ENCODE peak calls at places on chromosome 7, in four cellular contexts. One of them, this sample, is unnamed.

GRCh38 chr7:100679129-100679926 is 5.8 kb downstream of the GNB2 start:
- DNase-seq in mesendoderm: no peak
- DNase-seq in H9: no peak
- DNase-seq in H1: no peak
- DNase-seq in this sample: no peak

GRCh38 chr7:34396437-34397064 is 261.5 kb upstream of the NPSR1 start:
- DNase-seq in H9: no peak
- DNase-seq in H1: no peak
- DNase-seq in mesendoderm: peak
- DNase-seq in this sample: no peak

GRCh38 chr7:82816272-82816671 is 346.4 kb downstream of the PCLO start:
- DNase-seq in mesendoderm: peak
- DNase-seq in H9: no peak
- DNase-seq in H1: no peak
- DNase-seq in this sample: no peak

GRCh38 chr7:15555385-15555859 is 6.4 kb downstream of the AGMO start:
- DNase-seq in H1: no peak
- DNase-seq in mesendoderm: no peak
- DNase-seq in H9: no peak
- DNase-seq in this sample: peak

GRCh38 chr7:132141109-132141508 is 435.2 kb downstream of the PLXNA4 start:
- DNase-seq in H9: no peak
- DNase-seq in H1: no peak
- DNase-seq in mesendoderm: no peak
- DNase-seq in this sample: no peak

GRCh38 chr7:134908289-134908688 is 78.0 kb upstream of the AGBL3 start:
- DNase-seq in H1: no peak
- DNase-seq in mesendoderm: no peak
- DNase-seq in H9: no peak
- DNase-seq in this sample: peak

GRCh38 chr7:3194501-3195141 is 106.4 kb upstream of the SDK1 start:
- DNase-seq in H1: peak
- DNase-seq in H9: peak
- DNase-seq in mesendoderm: peak
- DNase-seq in this sample: peak

GRCh38 chr7:98617960-98618418 is 904 bp downstream of the NPTX2 start:
- DNase-seq in mesendoderm: no peak
- DNase-seq in H1: no peak
- DNase-seq in H9: no peak
- DNase-seq in this sample: no peak

GRCh38 chr7:80298201-80298600 is 163.6 kb downstream of the GNAI1 start:
- DNase-seq in H1: no peak
- DNase-seq in mesendoderm: no peak
- DNase-seq in H9: no peak
- DNase-seq in this sample: peak

GRCh38 chr7:85041599-85042216 is 145.1 kb downstream of the SEMA3D start:
- DNase-seq in H1: no peak
- DNase-seq in mesendoderm: peak
- DNase-seq in H9: peak
- DNase-seq in this sample: peak

GRCh38 chr7:121279822-121280221 is 49.0 kb upstream of the WNT16 start:
- DNase-seq in H1: no peak
- DNase-seq in H9: no peak
- DNase-seq in mesendoderm: no peak
- DNase-seq in this sample: no peak

GRCh38 chr7:31126976-31127375 is 74.9 kb downstream of the ADCYAP1R1 start:
- DNase-seq in H1: no peak
- DNase-seq in H9: no peak
- DNase-seq in mesendoderm: no peak
- DNase-seq in this sample: peak

GRCh38 chr7:37786741-37787569 is 61.4 kb upstream of the NME8 start:
- DNase-seq in H9: no peak
- DNase-seq in H1: no peak
- DNase-seq in mesendoderm: no peak
- DNase-seq in this sample: no peak

GRCh38 chr7:114865564-114865963 is 56.3 kb upstream of the MDFIC start:
- DNase-seq in H1: no peak
- DNase-seq in H9: peak
- DNase-seq in mesendoderm: peak
- DNase-seq in this sample: peak

GRCh38 chr7:20385121-20385520 is 54.4 kb downstream of the ITGB8 start:
- DNase-seq in mesendoderm: peak
- DNase-seq in H1: no peak
- DNase-seq in H9: no peak
- DNase-seq in this sample: peak

GRCh38 chr7:54112568-54112967 is 429.6 kb upstream of the VSTM2A start:
- DNase-seq in H1: no peak
- DNase-seq in H9: no peak
- DNase-seq in mesendoderm: no peak
- DNase-seq in this sample: no peak

GRCh38 chr7:101133621-101134398 is 6.9 kb downstream of the SERPINE1 start:
- DNase-seq in H9: no peak
- DNase-seq in mesendoderm: no peak
- DNase-seq in H1: no peak
- DNase-seq in this sample: peak

GRCh38 chr7:81114682-81115081 is 195.8 kb upstream of the SEMA3C start:
- DNase-seq in H1: no peak
- DNase-seq in H9: no peak
- DNase-seq in mesendoderm: no peak
- DNase-seq in this sample: no peak

GRCh38 chr7:155257482-155258232 is 40.0 kb upstream of the INSIG1 start:
- DNase-seq in H9: no peak
- DNase-seq in H1: no peak
- DNase-seq in mesendoderm: no peak
- DNase-seq in this sample: no peak

GRCh38 chr7:2278026-2278425 is 36.0 kb downstream of the NUDT1 start:
- DNase-seq in mesendoderm: no peak
- DNase-seq in H1: no peak
- DNase-seq in H9: no peak
- DNase-seq in this sample: no peak

GRCh38 chr7:49513939-49514338 is 259.5 kb upstream of the VWC2 start:
- DNase-seq in H9: no peak
- DNase-seq in H1: no peak
- DNase-seq in mesendoderm: peak
- DNase-seq in this sample: no peak

GRCh38 chr7:28490831-28491230 is 78.5 kb downstream of the CREB5 start:
- DNase-seq in mesendoderm: no peak
- DNase-seq in H1: no peak
- DNase-seq in H9: no peak
- DNase-seq in this sample: no peak

GRCh38 chr7:22420008-22420407 is 63.1 kb upstream of the RAPGEF5 start:
- DNase-seq in mesendoderm: no peak
- DNase-seq in H1: no peak
- DNase-seq in H9: no peak
- DNase-seq in this sample: no peak

DNA sequence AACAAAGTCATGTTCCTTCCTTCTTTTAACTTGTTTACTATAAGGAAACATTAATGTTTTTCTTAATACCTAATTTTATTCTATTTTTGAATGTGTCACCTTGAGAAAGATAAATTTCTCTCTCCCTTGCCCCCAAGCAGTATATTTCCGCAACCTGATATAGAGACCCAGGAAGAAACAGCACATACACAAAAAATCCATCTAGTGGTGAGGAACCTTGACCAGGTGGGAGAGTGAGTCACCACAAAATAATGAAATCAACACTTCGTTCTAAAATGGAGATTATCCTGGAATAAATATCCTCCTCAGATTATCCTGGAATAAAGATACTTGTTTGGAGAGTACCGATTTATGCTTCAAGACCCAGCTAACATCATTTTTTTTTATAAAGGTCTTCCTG is 232.9 kb upstream of the PTN start:
- DNase-seq in mesendoderm: no peak
- DNase-seq in H9: no peak
- DNase-seq in H1: no peak
- DNase-seq in this sample: no peak
- H4K5ac ChIP-seq in mesendoderm: no peak
- H4K5ac ChIP-seq in H9: no peak
- H4K5ac ChIP-seq in H1: no peak
- H4K5ac ChIP-seq in this sample: peak

DNA sequence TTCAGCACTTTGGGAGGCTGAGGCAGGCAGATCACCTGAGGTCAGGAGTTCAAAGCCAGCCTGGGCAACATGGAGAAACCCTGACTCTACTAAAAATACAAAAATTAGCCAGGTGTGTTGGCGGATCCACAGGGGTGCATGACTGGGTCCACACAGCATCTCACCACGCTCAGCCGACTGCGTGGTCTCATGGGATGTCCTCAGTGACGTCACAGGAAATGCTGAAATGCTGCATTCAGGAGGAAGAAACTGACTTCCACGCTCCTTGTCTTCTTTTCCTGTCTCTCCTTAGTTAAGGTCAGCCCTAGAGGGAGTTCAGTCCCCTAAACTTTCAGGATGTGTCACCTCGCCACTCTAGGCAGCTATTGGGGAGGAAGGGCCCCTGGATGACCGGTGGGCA is 42.9 kb downstream of the XRCC2 start:
- DNase-seq in H9: no peak
- DNase-seq in H1: no peak
- DNase-seq in mesendoderm: no peak
- DNase-seq in this sample: no peak
- H3K9ac ChIP-seq in H9: no peak
- H3K9ac ChIP-seq in H1: no peak
- H3K9ac ChIP-seq in mesendoderm: no peak
- H3K9ac ChIP-seq in this sample: no peak

DNA sequence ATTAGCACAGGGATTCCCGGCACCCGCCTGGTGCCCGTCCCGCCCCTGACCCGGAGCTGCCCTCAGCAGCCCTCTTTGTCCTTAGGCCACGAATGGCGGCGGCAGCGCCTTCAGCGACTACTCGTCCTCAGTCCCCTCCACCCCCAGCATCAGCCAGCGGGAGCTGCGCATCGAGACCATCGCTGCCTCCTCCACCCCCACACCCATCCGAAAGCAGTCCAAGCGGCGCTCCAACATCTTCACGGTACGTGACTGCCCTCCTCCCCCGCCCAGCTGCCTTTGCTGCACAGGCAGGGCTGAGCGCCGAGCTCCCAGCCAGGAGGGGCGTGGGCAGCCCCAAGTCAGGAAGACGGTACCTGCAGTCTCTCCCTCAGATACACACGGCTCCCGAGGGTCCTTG is 33.6 kb downstream of the AGAP3 start:
- DNase-seq in mesendoderm: no peak
- DNase-seq in H9: no peak
- DNase-seq in H1: no peak
- DNase-seq in this sample: no peak
- H4K5ac ChIP-seq in mesendoderm: no peak
- H4K5ac ChIP-seq in H9: no peak
- H4K5ac ChIP-seq in H1: no peak
- H4K5ac ChIP-seq in this sample: no peak

GRCh38 chr7:48170506-48170905 is 752 bp upstream of the ABCA13 start:
- DNase-seq in H1: no peak
- DNase-seq in H9: no peak
- DNase-seq in mesendoderm: no peak
- DNase-seq in this sample: no peak

GRCh38 chr7:48173313-48173712 is 2.1 kb downstream of the ABCA13 start:
- DNase-seq in H1: no peak
- DNase-seq in H9: no peak
- DNase-seq in mesendoderm: no peak
- DNase-seq in this sample: no peak

GRCh38 chr7:48173983-48174382 is 2.7 kb downstream of the ABCA13 start:
- DNase-seq in H9: no peak
- DNase-seq in H1: no peak
- DNase-seq in mesendoderm: no peak
- DNase-seq in this sample: peak

GRCh38 chr7:48168159-48168558 is 3.1 kb upstream of the ABCA13 start:
- DNase-seq in H1: no peak
- DNase-seq in mesendoderm: peak
- DNase-seq in H9: no peak
- DNase-seq in this sample: peak

DNA sequence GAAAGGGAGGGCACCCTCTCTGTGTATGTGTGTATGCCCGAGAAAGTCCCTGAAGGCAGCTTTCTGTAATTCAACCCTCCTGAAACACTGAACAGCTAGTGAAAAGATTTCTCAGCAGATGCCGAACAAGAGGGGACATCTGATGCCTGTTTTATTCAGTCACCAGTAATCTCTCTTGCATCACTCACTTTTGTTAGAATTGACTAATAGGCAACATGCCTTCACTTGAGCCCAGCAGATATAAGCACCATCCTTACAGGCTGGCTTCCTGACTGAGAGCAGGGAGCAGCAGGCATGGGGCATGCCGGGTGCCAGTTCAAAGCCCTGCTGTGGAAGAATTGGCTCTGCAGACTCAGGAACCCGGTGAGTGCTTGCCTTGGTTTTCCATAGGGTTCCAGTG is at the start of gene ABCA13:
- DNase-seq in H9: no peak
- DNase-seq in H1: no peak
- DNase-seq in mesendoderm: no peak
- DNase-seq in this sample: peak
- H3K9ac ChIP-seq in H9: no peak
- H3K9ac ChIP-seq in H1: no peak
- H3K9ac ChIP-seq in mesendoderm: no peak
- H3K9ac ChIP-seq in this sample: no peak

GRCh38 chr7:145036592-145037386 is 200.9 kb upstream of the TPK1 start:
- DNase-seq in mesendoderm: peak
- DNase-seq in H9: peak
- DNase-seq in H1: peak
- DNase-seq in this sample: peak
- H4K5ac ChIP-seq in mesendoderm: no peak
- H4K5ac ChIP-seq in H9: no peak
- H4K5ac ChIP-seq in H1: no peak
- H4K5ac ChIP-seq in this sample: no peak

GRCh38 chr7:131076711-131077170 is 250.9 kb upstream of the MKLN1 start:
- DNase-seq in mesendoderm: no peak
- DNase-seq in H9: no peak
- DNase-seq in H1: no peak
- DNase-seq in this sample: peak
- H3K9ac ChIP-seq in mesendoderm: no peak
- H3K9ac ChIP-seq in H9: peak
- H3K9ac ChIP-seq in H1: no peak
- H3K9ac ChIP-seq in this sample: peak

GRCh38 chr7:27295236-27295635 is 52.6 kb downstream of the EVX1 start:
- DNase-seq in H1: no peak
- DNase-seq in H9: no peak
- DNase-seq in mesendoderm: no peak
- DNase-seq in this sample: no peak
- H4K5ac ChIP-seq in H1: no peak
- H4K5ac ChIP-seq in H9: no peak
- H4K5ac ChIP-seq in mesendoderm: no peak
- H4K5ac ChIP-seq in this sample: no peak

GRCh38 chr7:158648168-158648567 is 56.4 kb downstream of the NCAPG2 start:
- DNase-seq in H1: no peak
- DNase-seq in mesendoderm: no peak
- DNase-seq in H9: no peak
- DNase-seq in this sample: no peak

GRCh38 chr7:158645842-158646241 is 58.2 kb upstream of the PTPRN2 start:
- DNase-seq in H1: no peak
- DNase-seq in mesendoderm: no peak
- DNase-seq in H9: no peak
- DNase-seq in this sample: no peak

GRCh38 chr7:158647475-158647792 is 57.2 kb downstream of the NCAPG2 start:
- DNase-seq in mesendoderm: no peak
- DNase-seq in H9: no peak
- DNase-seq in H1: no peak
- DNase-seq in this sample: no peak

GRCh38 chr7:158648787-158649186 is 55.8 kb downstream of the NCAPG2 start:
- DNase-seq in mesendoderm: no peak
- DNase-seq in H1: no peak
- DNase-seq in H9: no peak
- DNase-seq in this sample: no peak

GRCh38 chr7:158646766-158647474 is 57.7 kb downstream of the NCAPG2 start:
- DNase-seq in mesendoderm: peak
- DNase-seq in H9: peak
- DNase-seq in H1: no peak
- DNase-seq in this sample: no peak
- H3K9ac ChIP-seq in mesendoderm: no peak
- H3K9ac ChIP-seq in H9: no peak
- H3K9ac ChIP-seq in H1: no peak
- H3K9ac ChIP-seq in this sample: no peak

This sample was measured in IMR-90.